ENCODE peak calls at places on chromosomes 6 and 20, in seven cellular contexts. J is astrocyte of the cerebellum, S is DND-41, A is stomach, V is GM10248, N is cardiac fibroblast, K is heart left ventricle. T is an unnamed sample.

GRCh38 chr6:40788661-40789111 is 201.5 kb upstream of the LRFN2 start:
- DNase-seq in V (no peak), A (no peak), S (peak), K (no peak), J (no peak), N (peak), T (peak)

GRCh38 chr6:71967436-71967835 is 81.1 kb downstream of the RIMS1 start:
- DNase-seq in V (no peak), A (no peak), J (peak), K (no peak), N (no peak), S (no peak), T (no peak)

GRCh38 chr20:24859539-24859938 is 89.5 kb upstream of the CST7 start:
- DNase-seq in K (no peak), V (no peak), J (no peak), A (no peak), N (no peak), S (no peak), T (no peak)

GRCh38 chr6:148943451-148943850 is 196.6 kb downstream of the UST start:
- DNase-seq in S (no peak), J (peak), V (no peak), K (no peak), A (no peak), N (peak), T (no peak)

GRCh38 chr6:48736486-48737206 is 625.6 kb upstream of the PTCHD4 start:
- DNase-seq in A (no peak), J (peak), V (no peak), N (peak), K (no peak), S (no peak), T (no peak)

GRCh38 chr20:44601801-44602204 is 19.4 kb downstream of the PKIG start:
- DNase-seq in A (no peak), J (peak), K (peak), N (peak), V (no peak), S (no peak), T (no peak)

GRCh38 chr6:106512048-106512957 is 117.0 kb downstream of the RTN4IP1 start:
- DNase-seq in S (peak), K (peak), N (peak), V (peak), A (peak), J (no peak), T (peak)

GRCh38 chr20:51628533-51629398 is 86.2 kb upstream of the NFATC2 start:
- DNase-seq in S (no peak), V (no peak), J (peak), K (no peak), N (peak), A (no peak), T (peak)

GRCh38 chr6:13908955-13909381 is 15.8 kb upstream of the RNF182 start:
- DNase-seq in S (peak), N (peak), K (peak), V (peak), J (peak), A (peak), T (peak)

GRCh38 chr6:15715060-15715459 is 52.2 kb upstream of the DTNBP1 start:
- DNase-seq in S (no peak), A (no peak), N (peak), V (no peak), J (no peak), K (no peak), T (peak)

GRCh38 chr20:24935786-24936525 is 13.1 kb upstream of the CST7 start:
- DNase-seq in K (no peak), V (no peak), J (no peak), A (no peak), S (no peak), N (no peak), T (no peak)

GRCh38 chr6:144544266-144544830 is 259.2 kb downstream of the UTRN start:
- DNase-seq in J (no peak), K (no peak), A (no peak), V (peak), S (no peak), N (no peak), T (peak)

GRCh38 chr6:70221025-70221714 is 81.7 kb downstream of the COL9A1 start:
- DNase-seq in A (no peak), S (no peak), J (peak), N (peak), K (no peak), V (peak), T (peak)

GRCh38 chr6:159116343-159116742 is 52.9 kb upstream of the FNDC1 start:
- DNase-seq in S (no peak), K (no peak), A (no peak), N (no peak), V (peak), J (no peak), T (no peak)

GRCh38 chr6:92826633-92827032 is 592.7 kb downstream of the EPHA7 start:
- DNase-seq in J (no peak), V (no peak), A (no peak), K (no peak), N (no peak), S (no peak), T (no peak)

GRCh38 chr6:142627474-142627873 is 317.5 kb downstream of the HIVEP2 start:
- DNase-seq in K (no peak), J (no peak), N (no peak), A (no peak), V (no peak), S (peak), T (no peak)

GRCh38 chr6:158854214-158855101 is 35.3 kb upstream of the EZR start:
- DNase-seq in K (no peak), A (no peak), V (no peak), S (peak), N (peak), J (no peak), T (peak)

GRCh38 chr20:37725165-37725564 is 31.3 kb downstream of the CTNNBL1 start:
- DNase-seq in K (no peak), V (no peak), S (no peak), J (no peak), N (no peak), A (no peak), T (no peak)

GRCh38 chr6:158803733-158804143 is 15.4 kb downstream of the EZR start:
- DNase-seq in J (no peak), K (no peak), N (peak), A (peak), V (peak), S (peak), T (peak)

GRCh38 chr6:163370807-163371206 is 43.7 kb upstream of the QKI start:
- DNase-seq in J (no peak), N (no peak), V (no peak), A (no peak), K (no peak), S (no peak), T (no peak)

GRCh38 chr6:2038096-2038495 is 207.3 kb downstream of the GMDS start:
- DNase-seq in A (peak), S (peak), V (no peak), K (no peak), N (peak), J (no peak), T (peak)

GRCh38 chr20:31839782-31840487 is 5.5 kb downstream of the FOXS1 start:
- DNase-seq in A (no peak), S (no peak), K (no peak), J (no peak), N (no peak), V (no peak), T (no peak)

GRCh38 chr6:144012534-144012933 is 4.5 kb upstream of the PLAGL1 start:
- DNase-seq in N (peak), V (no peak), S (no peak), K (no peak), J (no peak), A (no peak), T (no peak)

GRCh38 chr20:8756410-8756809 is 312.5 kb upstream of the PLCB4 start:
- DNase-seq in N (peak), K (no peak), V (no peak), A (no peak), J (peak), S (no peak), T (no peak)

GRCh38 chr6:20837189-20837588 is 302.9 kb downstream of the CDKAL1 start:
- DNase-seq in S (no peak), N (no peak), J (no peak), V (no peak), A (no peak), K (no peak), T (peak)

GRCh38 chr20:2051920-2052319 is 49.7 kb upstream of the STK35 start:
- DNase-seq in N (no peak), S (no peak), A (no peak), V (no peak), K (no peak), J (no peak), T (no peak)

GRCh38 chr20:5845686-5846651 is 95.8 kb downstream of the SHLD1 start:
- DNase-seq in J (no peak), V (no peak), N (peak), A (no peak), S (no peak), K (no peak), T (no peak)

GRCh38 chr6:27623103-27623502 is 150.2 kb upstream of the ZNF184 start:
- DNase-seq in S (no peak), N (no peak), V (no peak), K (no peak), J (no peak), A (no peak), T (no peak)

GRCh38 chr6:42790549-42791181 is 8.8 kb downstream of the BICRAL start:
- DNase-seq in V (no peak), A (no peak), N (no peak), S (no peak), K (no peak), J (no peak), T (no peak)

GRCh38 chr20:43955244-43956191 is 40.9 kb downstream of the TOX2 start:
- DNase-seq in S (peak), A (no peak), K (no peak), J (peak), N (peak), V (peak), T (peak)

GRCh38 chr20:21048841-21049273 is 57.3 kb downstream of the LINC00237 start:
- DNase-seq in V (peak), N (peak), J (no peak), S (peak), K (no peak), A (peak), T (peak)

GRCh38 chr6:91198588-91199255 is 611.9 kb upstream of the MAP3K7 start:
- DNase-seq in A (no peak), J (no peak), K (no peak), N (no peak), V (no peak), S (no peak), T (no peak)

GRCh38 chr6:7008451-7008988 is 99.2 kb upstream of the RREB1 start:
- DNase-seq in K (no peak), V (no peak), S (no peak), J (no peak), N (no peak), A (no peak), T (no peak)

GRCh38 chr20:50645253-50646068 is 45.9 kb downstream of the RIPOR3 start:
- DNase-seq in K (peak), V (no peak), J (peak), N (peak), S (no peak), A (peak), T (no peak)

GRCh38 chr20:57047281-57048026 is 219.0 kb downstream of the BMP7 start:
- DNase-seq in J (no peak), V (no peak), K (no peak), A (no peak), S (no peak), N (no peak), T (no peak)

GRCh38 chr20:11624704-11625103 is 293.0 kb upstream of the BTBD3 start:
- DNase-seq in J (no peak), K (no peak), N (no peak), A (no peak), V (no peak), S (no peak), T (no peak)

GRCh38 chr6:3208775-3209113 is 18.7 kb downstream of the TUBB2B start:
- DNase-seq in N (no peak), V (no peak), K (no peak), A (no peak), S (no peak), J (no peak), T (no peak)

GRCh38 chr6:53679446-53679933 is 13.9 kb upstream of the KLHL31 start:
- DNase-seq in J (peak), V (peak), A (no peak), S (peak), N (peak), K (no peak), T (no peak)

GRCh38 chr6:141463237-141463977 is 669.3 kb upstream of the GJE1 start:
- DNase-seq in N (peak), V (peak), A (no peak), J (no peak), K (peak), S (no peak), T (no peak)

GRCh38 chr6:90584636-90585255 is 2.1 kb downstream of the MAP3K7 start:
- DNase-seq in J (no peak), N (no peak), K (no peak), S (no peak), V (no peak), A (no peak), T (peak)

GRCh38 chr6:134373966-134374365 is 56.1 kb upstream of the SGK1 start:
- DNase-seq in V (no peak), N (no peak), A (no peak), J (no peak), S (no peak), K (no peak), T (no peak)

GRCh38 chr6:134373282-134373922 is 55.5 kb upstream of the SGK1 start:
- DNase-seq in K (peak), A (no peak), J (peak), V (peak), S (no peak), N (peak), T (peak)

GRCh38 chr6:134375199-134375598 is 57.3 kb upstream of the SGK1 start:
- DNase-seq in N (no peak), V (no peak), J (no peak), K (no peak), A (no peak), S (no peak), T (no peak)

GRCh38 chr6:134374486-134374885 is 56.6 kb upstream of the SGK1 start:
- DNase-seq in J (peak), S (no peak), N (no peak), V (no peak), A (no peak), K (no peak), T (no peak)

DNA sequence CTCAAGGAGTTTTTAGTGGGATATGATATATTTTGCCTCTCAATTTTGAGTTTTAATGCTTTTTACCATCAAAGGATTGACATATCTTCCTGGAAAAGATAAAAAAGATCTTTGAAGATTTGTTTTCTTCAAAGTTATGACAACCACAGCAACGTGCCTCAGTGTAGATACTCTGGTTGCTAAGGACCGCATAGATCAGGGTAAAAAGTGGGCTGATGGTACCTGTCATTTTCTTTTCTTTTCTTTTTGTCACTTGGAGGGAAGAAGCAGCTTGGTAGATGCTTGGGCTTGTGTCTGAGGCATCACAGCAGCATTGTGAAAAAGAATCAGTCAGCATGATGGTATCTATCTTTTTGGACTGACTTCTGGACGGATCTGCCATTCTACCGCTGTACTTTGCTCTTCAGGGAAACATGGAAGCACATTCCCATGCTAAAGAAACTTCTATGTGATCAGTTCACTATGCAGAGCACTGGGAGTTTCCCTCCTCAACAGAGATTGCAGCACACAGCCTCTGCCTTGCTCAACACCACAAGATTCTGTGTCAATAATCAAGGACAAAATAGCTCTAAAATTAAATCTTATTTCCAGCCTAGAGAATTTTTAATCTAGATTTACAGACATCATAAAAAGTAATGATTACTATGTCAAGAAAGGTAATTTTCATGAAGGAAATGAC is 54.8 kb upstream of the SGK1 start:
- DNase-seq in N (peak), K (no peak), J (no peak), V (no peak), S (no peak), A (peak), T (no peak)
- TF ChIP-seq CTCF in N (no peak), K (no peak), J (no peak), V (no peak), S (no peak), A (no peak), T (no peak)

GRCh38 chr20:10332656-10333421 is 101.2 kb downstream of the MKKS start:
- DNase-seq in V (no peak), S (no peak), J (no peak), A (no peak), N (peak), K (no peak), T (no peak)
- TF ChIP-seq CTCF in V (no peak), S (no peak), J (no peak), A (no peak), N (no peak), K (no peak), T (no peak)

GRCh38 chr6:137702791-137703424 is 164.2 kb upstream of the TNFAIP3 start:
- DNase-seq in S (no peak), A (no peak), V (no peak), J (no peak), N (no peak), K (no peak), T (no peak)
- TF ChIP-seq CTCF in S (peak), A (no peak), V (no peak), J (no peak), N (no peak), K (no peak), T (no peak)

GRCh38 chr6:43838276-43839036 is 68.4 kb downstream of the VEGFA start:
- DNase-seq in A (peak), S (peak), N (peak), J (peak), K (peak), V (peak), T (peak)
- TF ChIP-seq CTCF in A (no peak), S (peak), N (peak), J (peak), K (no peak), V (peak), T (peak)

GRCh38 chr6:152748843-152749242 is 1.8 kb upstream of the VIP start:
- DNase-seq in J (no peak), S (no peak), A (no peak), N (peak), V (no peak), K (no peak), T (no peak)
- TF ChIP-seq CTCF in J (no peak), S (peak), A (no peak), N (no peak), V (peak), K (no peak), T (peak)

DNA sequence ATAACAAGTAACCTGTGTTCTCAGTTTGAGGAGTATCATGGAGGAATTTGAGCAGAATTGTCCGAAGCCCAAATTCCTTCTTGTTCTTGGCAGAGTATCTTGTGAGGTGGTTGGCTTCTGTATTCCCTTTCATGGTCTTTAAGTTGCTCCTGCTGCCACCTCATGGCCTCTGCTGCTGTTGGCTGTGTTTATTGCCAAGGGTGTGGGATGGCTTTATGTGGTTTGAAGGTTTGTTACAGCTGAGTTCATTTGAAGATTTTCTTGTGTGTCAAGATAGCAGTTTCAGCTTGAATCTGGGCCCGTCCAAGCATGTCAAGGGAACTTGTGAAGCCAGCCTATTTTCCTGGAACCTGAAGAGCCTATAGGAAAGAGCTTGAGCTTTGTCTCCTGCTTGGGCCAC is 20.2 kb upstream of the TTK start:
- DNase-seq in N (peak), A (no peak), J (peak), S (peak), V (no peak), K (no peak), T (peak)
- TF ChIP-seq CTCF in N (no peak), A (no peak), J (peak), S (peak), V (no peak), K (no peak), T (no peak)

T was measured in activated CD8-positive, alpha-beta T cell treated with anti-CD3 and anti-CD28 coated beads for 36 hours.